ENCODE peak calls at places on chromosome 1, in five cellular contexts. One of them, this sample, is unnamed.
A peak's percentile ranks its signal among the peaks of the same experiment; 100 is the strongest.

GRCh38 chr1:173568483-173568882 is 34.4 kb downstream of the SLC9C2 start:
- DNase-seq in left ventricle myocardium inferior: no peak
- DNase-seq in HCT116: no peak
- DNase-seq in MM.1S: no peak
- DNase-seq in fibroblast of pulmonary artery: no peak
- DNase-seq in this sample: no peak

GRCh38 chr1:100769906-100770646 is 50.5 kb downstream of the VCAM1 start:
- DNase-seq in fibroblast of pulmonary artery: peak; percentile 73
- DNase-seq in HCT116: no peak
- DNase-seq in left ventricle myocardium inferior: no peak
- DNase-seq in MM.1S: no peak
- DNase-seq in this sample: no peak

GRCh38 chr1:24688621-24689195 is 45.6 kb downstream of the SRRM1 start:
- DNase-seq in HCT116: peak; percentile 36
- DNase-seq in fibroblast of pulmonary artery: peak; percentile 78
- DNase-seq in MM.1S: peak; percentile 66
- DNase-seq in left ventricle myocardium inferior: peak; percentile 70
- DNase-seq in this sample: peak; percentile 66

GRCh38 chr1:91731815-91732214 is 154.1 kb downstream of the TGFBR3 start:
- DNase-seq in left ventricle myocardium inferior: no peak
- DNase-seq in fibroblast of pulmonary artery: peak; percentile 80
- DNase-seq in HCT116: no peak
- DNase-seq in MM.1S: peak; percentile 52
- DNase-seq in this sample: no peak

GRCh38 chr1:113975211-113975895 is 3.9 kb upstream of the OLFML3 start:
- DNase-seq in MM.1S: no peak
- DNase-seq in fibroblast of pulmonary artery: peak; percentile 44
- DNase-seq in left ventricle myocardium inferior: no peak
- DNase-seq in HCT116: no peak
- DNase-seq in this sample: peak; percentile 40

GRCh38 chr1:17849216-17849615 is 94.1 kb downstream of the ACTL8 start:
- DNase-seq in left ventricle myocardium inferior: no peak
- DNase-seq in MM.1S: no peak
- DNase-seq in HCT116: no peak
- DNase-seq in fibroblast of pulmonary artery: no peak
- DNase-seq in this sample: no peak

GRCh38 chr1:47241114-47242113 is 9.4 kb upstream of the TAL1 start:
- DNase-seq in HCT116: no peak
- DNase-seq in left ventricle myocardium inferior: no peak
- DNase-seq in fibroblast of pulmonary artery: peak; percentile 25
- DNase-seq in MM.1S: no peak
- DNase-seq in this sample: no peak

GRCh38 chr1:21921100-21921875 is 15.8 kb downstream of the HSPG2 start:
- DNase-seq in left ventricle myocardium inferior: no peak
- DNase-seq in fibroblast of pulmonary artery: no peak
- DNase-seq in HCT116: no peak
- DNase-seq in MM.1S: no peak
- DNase-seq in this sample: no peak

GRCh38 chr1:174659823-174660222 is 212.1 kb downstream of the GPR52 start:
- DNase-seq in HCT116: peak; percentile 68
- DNase-seq in left ventricle myocardium inferior: no peak
- DNase-seq in fibroblast of pulmonary artery: peak; percentile 33
- DNase-seq in MM.1S: no peak
- DNase-seq in this sample: peak; percentile 2

GRCh38 chr1:207619833-207620572 is 24.9 kb upstream of the CR1L start:
- DNase-seq in HCT116: peak; percentile 34
- DNase-seq in fibroblast of pulmonary artery: peak; percentile 59
- DNase-seq in MM.1S: peak; percentile 68
- DNase-seq in left ventricle myocardium inferior: no peak
- DNase-seq in this sample: peak; percentile 54

GRCh38 chr1:207964195-207964966 is 53.5 kb upstream of the CD34 start:
- DNase-seq in HCT116: no peak
- DNase-seq in left ventricle myocardium inferior: no peak
- DNase-seq in fibroblast of pulmonary artery: peak; percentile 46
- DNase-seq in MM.1S: no peak
- DNase-seq in this sample: no peak

GRCh38 chr1:51724797-51725196 is 107.9 kb downstream of the OSBPL9 start:
- DNase-seq in HCT116: no peak
- DNase-seq in left ventricle myocardium inferior: no peak
- DNase-seq in fibroblast of pulmonary artery: no peak
- DNase-seq in MM.1S: no peak
- DNase-seq in this sample: no peak

GRCh38 chr1:236689713-236690569 is 3.6 kb downstream of the ACTN2 start:
- DNase-seq in HCT116: no peak
- DNase-seq in left ventricle myocardium inferior: peak; percentile 39
- DNase-seq in fibroblast of pulmonary artery: no peak
- DNase-seq in MM.1S: no peak
- DNase-seq in this sample: no peak

GRCh38 chr1:187032316-187032981 is 203.7 kb downstream of the PLA2G4A start:
- DNase-seq in left ventricle myocardium inferior: no peak
- DNase-seq in fibroblast of pulmonary artery: no peak
- DNase-seq in HCT116: no peak
- DNase-seq in MM.1S: peak; percentile 87
- DNase-seq in this sample: no peak

GRCh38 chr1:56095924-56096655 is 483.3 kb downstream of the PLPP3 start:
- DNase-seq in left ventricle myocardium inferior: no peak
- DNase-seq in HCT116: no peak
- DNase-seq in MM.1S: no peak
- DNase-seq in fibroblast of pulmonary artery: peak; percentile 79
- DNase-seq in this sample: peak; percentile 53

GRCh38 chr1:227316456-227316855 is 1.8 kb downstream of the CDC42BPA start:
- DNase-seq in MM.1S: no peak
- DNase-seq in left ventricle myocardium inferior: no peak
- DNase-seq in HCT116: no peak
- DNase-seq in fibroblast of pulmonary artery: no peak
- DNase-seq in this sample: no peak

GRCh38 chr1:18907021-18907913 is 4.9 kb upstream of the ALDH4A1 start:
- DNase-seq in left ventricle myocardium inferior: peak; percentile 53
- DNase-seq in HCT116: peak; percentile 33
- DNase-seq in fibroblast of pulmonary artery: peak; percentile 80
- DNase-seq in MM.1S: peak; percentile 60
- DNase-seq in this sample: peak; percentile 63

GRCh38 chr1:21338568-21339401 is 48.5 kb upstream of the ECE1 start:
- DNase-seq in HCT116: no peak
- DNase-seq in left ventricle myocardium inferior: peak; percentile 78
- DNase-seq in fibroblast of pulmonary artery: peak; percentile 79
- DNase-seq in MM.1S: no peak
- DNase-seq in this sample: no peak

GRCh38 chr1:17503146-17503545 is 36.4 kb upstream of the ARHGEF10L start:
- DNase-seq in HCT116: no peak
- DNase-seq in MM.1S: no peak
- DNase-seq in fibroblast of pulmonary artery: no peak
- DNase-seq in left ventricle myocardium inferior: no peak
- DNase-seq in this sample: no peak

GRCh38 chr1:155649689-155650088 is 38.9 kb downstream of the YY1AP1 start:
- DNase-seq in left ventricle myocardium inferior: no peak
- DNase-seq in fibroblast of pulmonary artery: no peak
- DNase-seq in MM.1S: no peak
- DNase-seq in HCT116: no peak
- DNase-seq in this sample: no peak

GRCh38 chr1:37656881-37657280 is 22.2 kb upstream of the RSPO1 start:
- DNase-seq in MM.1S: no peak
- DNase-seq in left ventricle myocardium inferior: no peak
- DNase-seq in fibroblast of pulmonary artery: no peak
- DNase-seq in HCT116: no peak
- DNase-seq in this sample: no peak

GRCh38 chr1:92691937-92692336 is 93.0 kb downstream of the EVI5 start:
- DNase-seq in HCT116: no peak
- DNase-seq in fibroblast of pulmonary artery: no peak
- DNase-seq in left ventricle myocardium inferior: no peak
- DNase-seq in MM.1S: no peak
- DNase-seq in this sample: no peak

GRCh38 chr1:112251766-112252506 is 144.1 kb upstream of the CTTNBP2NL start:
- DNase-seq in left ventricle myocardium inferior: no peak
- DNase-seq in fibroblast of pulmonary artery: peak; percentile 70
- DNase-seq in HCT116: peak; percentile 93
- DNase-seq in MM.1S: no peak
- DNase-seq in this sample: peak; percentile 49

GRCh38 chr1:229624906-229625871 is 733 bp downstream of the TAF5L start:
- DNase-seq in fibroblast of pulmonary artery: peak; percentile 44
- DNase-seq in MM.1S: peak; percentile 84
- DNase-seq in left ventricle myocardium inferior: peak; percentile 47
- DNase-seq in HCT116: no peak
- DNase-seq in this sample: peak; percentile 15

GRCh38 chr1:24541711-24542346 is 14.1 kb upstream of the NCMAP start:
- DNase-seq in HCT116: no peak
- DNase-seq in MM.1S: no peak
- DNase-seq in left ventricle myocardium inferior: no peak
- DNase-seq in fibroblast of pulmonary artery: no peak
- DNase-seq in this sample: no peak

GRCh38 chr1:85847356-85847755 is 139.1 kb upstream of the ZNHIT6 start:
- DNase-seq in left ventricle myocardium inferior: no peak
- DNase-seq in fibroblast of pulmonary artery: no peak
- DNase-seq in HCT116: no peak
- DNase-seq in MM.1S: no peak
- DNase-seq in this sample: no peak

GRCh38 chr1:41353744-41354143 is 7.5 kb upstream of the FOXO6 start:
- DNase-seq in MM.1S: peak; percentile 63
- DNase-seq in HCT116: no peak
- DNase-seq in fibroblast of pulmonary artery: no peak
- DNase-seq in left ventricle myocardium inferior: no peak
- DNase-seq in this sample: peak; percentile 21

GRCh38 chr1:114338491-114338890 is 172.5 kb downstream of the TRIM33 start:
- DNase-seq in HCT116: no peak
- DNase-seq in MM.1S: no peak
- DNase-seq in left ventricle myocardium inferior: no peak
- DNase-seq in fibroblast of pulmonary artery: no peak
- DNase-seq in this sample: no peak

DNA sequence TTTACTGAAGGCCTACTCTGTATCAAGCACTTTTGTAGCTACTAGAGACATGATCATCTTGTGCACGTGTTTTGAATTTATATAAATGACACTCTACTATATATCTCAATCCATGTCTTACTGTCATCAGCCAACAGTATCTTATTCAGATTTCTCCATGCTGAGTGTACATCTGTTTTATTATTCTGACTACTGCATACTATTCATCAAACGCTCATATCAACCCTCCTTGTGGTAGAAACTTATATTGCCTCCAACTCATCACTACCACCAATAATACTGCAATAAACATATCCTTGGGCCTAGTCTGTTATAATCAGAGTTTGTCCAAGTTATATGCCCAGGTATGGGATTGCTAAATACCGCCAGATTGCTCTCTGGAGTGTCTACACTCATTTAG is 81.6 kb upstream of the IRF2BP2 start:
- DNase-seq in fibroblast of pulmonary artery: peak; percentile 36
- DNase-seq in left ventricle myocardium inferior: no peak
- DNase-seq in HCT116: peak; percentile 18
- DNase-seq in MM.1S: no peak
- DNase-seq in this sample: peak; percentile 8
- TF ChIP-seq CTCF in fibroblast of pulmonary artery: peak; percentile 26
- TF ChIP-seq CTCF in left ventricle myocardium inferior: peak; percentile 20
- TF ChIP-seq CTCF in HCT116: peak; percentile 30
- TF ChIP-seq CTCF in MM.1S: no peak
- TF ChIP-seq CTCF in this sample: peak; percentile 66

GRCh38 chr1:84121360-84121759 is 22.7 kb upstream of the PRKACB start:
- DNase-seq in fibroblast of pulmonary artery: no peak
- DNase-seq in HCT116: no peak
- DNase-seq in left ventricle myocardium inferior: no peak
- DNase-seq in MM.1S: no peak
- DNase-seq in this sample: no peak

GRCh38 chr1:84117868-84118267 is 26.2 kb upstream of the PRKACB start:
- DNase-seq in MM.1S: no peak
- DNase-seq in HCT116: no peak
- DNase-seq in fibroblast of pulmonary artery: peak; percentile 60
- DNase-seq in left ventricle myocardium inferior: no peak
- DNase-seq in this sample: peak; percentile 12

GRCh38 chr1:84122780-84123382 is 21.2 kb upstream of the PRKACB start:
- DNase-seq in left ventricle myocardium inferior: no peak
- DNase-seq in HCT116: no peak
- DNase-seq in fibroblast of pulmonary artery: peak; percentile 76
- DNase-seq in MM.1S: peak; percentile 51
- DNase-seq in this sample: peak; percentile 28
- TF ChIP-seq CTCF in left ventricle myocardium inferior: peak; percentile 76
- TF ChIP-seq CTCF in HCT116: peak; percentile 61
- TF ChIP-seq CTCF in fibroblast of pulmonary artery: peak; percentile 76
- TF ChIP-seq CTCF in MM.1S: peak; percentile 52
- TF ChIP-seq CTCF in this sample: peak; percentile 87

DNA sequence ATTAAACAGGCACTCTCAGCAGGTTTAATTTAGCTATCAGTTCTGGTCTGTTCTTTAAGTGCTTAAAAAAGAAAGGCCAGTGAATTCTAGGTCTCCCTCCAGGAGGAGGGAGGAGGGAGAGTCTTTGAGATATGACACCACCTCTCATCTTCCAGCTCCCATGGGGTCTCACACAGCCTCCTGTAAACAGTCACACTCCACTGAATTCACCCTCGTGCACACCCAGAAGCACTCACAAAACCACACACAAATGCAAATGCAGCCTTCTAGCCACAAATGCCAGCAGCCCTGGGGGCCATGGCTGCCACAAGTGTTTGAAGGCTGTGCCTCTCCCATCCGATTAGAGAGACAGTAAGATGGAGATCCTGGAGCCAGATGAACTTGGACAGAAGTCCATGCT is 19.5 kb downstream of the FBXO2 start:
- DNase-seq in fibroblast of pulmonary artery: no peak
- DNase-seq in left ventricle myocardium inferior: no peak
- DNase-seq in MM.1S: no peak
- DNase-seq in HCT116: no peak
- DNase-seq in this sample: no peak
- TF ChIP-seq CTCF in fibroblast of pulmonary artery: no peak
- TF ChIP-seq CTCF in left ventricle myocardium inferior: no peak
- TF ChIP-seq CTCF in MM.1S: no peak
- TF ChIP-seq CTCF in HCT116: no peak
- TF ChIP-seq CTCF in this sample: no peak

GRCh38 chr1:214683596-214683995 is 80.6 kb downstream of the CENPF start:
- DNase-seq in fibroblast of pulmonary artery: no peak
- DNase-seq in HCT116: no peak
- DNase-seq in MM.1S: no peak
- DNase-seq in left ventricle myocardium inferior: no peak
- DNase-seq in this sample: no peak

GRCh38 chr1:214694769-214695168 is 91.8 kb downstream of the CENPF start:
- DNase-seq in left ventricle myocardium inferior: no peak
- DNase-seq in MM.1S: no peak
- DNase-seq in fibroblast of pulmonary artery: no peak
- DNase-seq in HCT116: no peak
- DNase-seq in this sample: no peak

GRCh38 chr1:214685906-214686305 is 82.9 kb downstream of the CENPF start:
- DNase-seq in MM.1S: no peak
- DNase-seq in HCT116: no peak
- DNase-seq in left ventricle myocardium inferior: no peak
- DNase-seq in fibroblast of pulmonary artery: no peak
- DNase-seq in this sample: no peak

GRCh38 chr1:214686497-214686896 is 83.5 kb downstream of the CENPF start:
- DNase-seq in MM.1S: no peak
- DNase-seq in HCT116: no peak
- DNase-seq in left ventricle myocardium inferior: no peak
- DNase-seq in fibroblast of pulmonary artery: no peak
- DNase-seq in this sample: no peak

DNA sequence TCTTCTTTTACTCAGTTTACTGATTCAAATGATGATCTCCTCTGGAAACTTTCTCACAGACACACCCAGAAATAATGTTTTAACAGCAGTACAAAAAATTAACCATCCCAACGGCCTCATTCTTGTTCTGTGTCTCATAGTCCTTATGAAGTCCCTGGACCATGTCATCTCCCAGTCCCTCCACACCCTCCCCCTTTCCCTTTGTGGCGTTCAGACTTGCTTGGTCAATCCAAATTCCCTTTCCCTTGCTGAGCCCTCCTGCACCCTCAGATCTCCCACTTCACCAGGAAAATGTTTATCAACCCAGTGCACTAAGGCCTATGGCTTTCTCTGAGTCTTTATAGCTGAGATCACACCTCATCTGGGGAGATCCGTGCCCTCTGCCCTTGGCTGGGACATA is 85.9 kb downstream of the CENPF start:
- DNase-seq in fibroblast of pulmonary artery: no peak
- DNase-seq in HCT116: no peak
- DNase-seq in MM.1S: no peak
- DNase-seq in left ventricle myocardium inferior: no peak
- DNase-seq in this sample: peak; percentile 1
- TF ChIP-seq CTCF in fibroblast of pulmonary artery: no peak
- TF ChIP-seq CTCF in HCT116: no peak
- TF ChIP-seq CTCF in MM.1S: no peak
- TF ChIP-seq CTCF in left ventricle myocardium inferior: no peak
- TF ChIP-seq CTCF in this sample: no peak